ENCODE peak calls at places on chromosomes 7 and 10, in seven cellular contexts. C, M, H, U, O, Z and A are unnamed samples. For H3K4me1, the result is how much of the 10 kb centered on the place peaks cover.

GRCh38 chr10:68598978-68599753 is 39.0 kb downstream of the TET1 start:
- DNase-seq in H (peak), M (peak), U (no peak), C (peak), Z (no peak), O (peak), A (peak)

GRCh38 chr10:132176647-132177046 is 10.1 kb upstream of the DPYSL4 start:
- DNase-seq in Z (no peak), U (no peak), M (no peak), O (no peak), C (no peak), H (no peak), A (no peak)

GRCh38 chr10:77463967-77464745 is 173.5 kb downstream of the KCNMA1 start:
- DNase-seq in U (no peak), O (no peak), Z (no peak), C (no peak), H (no peak), M (no peak), A (no peak)

GRCh38 chr7:42956062-42956461 is 23.9 kb downstream of the MRPL32 start:
- DNase-seq in H (no peak), O (no peak), U (no peak), M (no peak), Z (no peak), C (no peak), A (no peak)

GRCh38 chr7:20329389-20330175 is 1.1 kb upstream of the ITGB8 start:
- DNase-seq in Z (peak), H (peak), C (peak), U (peak), O (peak), M (peak), A (peak)

GRCh38 chr10:48672596-48673255 is 11.9 kb upstream of the WDFY4 start:
- DNase-seq in H (no peak), C (no peak), O (no peak), M (no peak), U (no peak), Z (no peak), A (no peak)

GRCh38 chr10:89602919-89603318 is 42.1 kb downstream of the PANK1 start:
- DNase-seq in M (no peak), U (no peak), O (no peak), Z (no peak), H (no peak), C (no peak), A (no peak)

GRCh38 chr10:76628801-76629200 is 1008.8 kb downstream of the KCNMA1 start:
- DNase-seq in C (no peak), U (no peak), H (no peak), M (no peak), Z (no peak), O (no peak), A (no peak)

GRCh38 chr10:126569513-126570447 is 100.7 kb downstream of the C10orf90 start:
- DNase-seq in H (no peak), Z (no peak), M (no peak), C (no peak), O (no peak), U (no peak), A (no peak)

GRCh38 chr7:157143788-157144187 is 5.1 kb downstream of the UBE3C start:
- DNase-seq in C (no peak), M (no peak), U (no peak), O (no peak), H (no peak), Z (no peak), A (no peak)

GRCh38 chr10:123746520-123746919 is 80.4 kb downstream of the GPR26 start:
- DNase-seq in U (no peak), H (no peak), C (no peak), O (no peak), Z (no peak), M (no peak), A (no peak)

GRCh38 chr7:149860821-149861727 is 12.7 kb upstream of the ATP6V0E2 start:
- DNase-seq in Z (no peak), C (no peak), H (peak), M (no peak), U (peak), O (no peak), A (no peak)

GRCh38 chr10:97020452-97021400 is 165.0 kb downstream of the SLIT1 start:
- DNase-seq in Z (no peak), U (no peak), M (peak), H (no peak), C (no peak), O (peak), A (peak)

GRCh38 chr7:1804310-1804709 is 134.2 kb downstream of the ELFN1 start:
- DNase-seq in C (no peak), U (no peak), M (no peak), Z (no peak), O (peak), H (no peak), A (peak)

GRCh38 chr10:106942035-106942662 is 222.4 kb downstream of the SORCS1 start:
- DNase-seq in H (no peak), U (no peak), M (no peak), C (no peak), Z (peak), O (peak), A (no peak)

GRCh38 chr10:112471878-112472487 is 25.0 kb downstream of the VTI1A start:
- DNase-seq in O (no peak), C (no peak), H (peak), U (peak), M (no peak), Z (no peak), A (no peak)

GRCh38 chr7:84950836-84951235 is 236.0 kb downstream of the SEMA3D start:
- DNase-seq in H (no peak), M (no peak), U (no peak), Z (no peak), C (no peak), O (no peak), A (no peak)

GRCh38 chr7:23472046-23472445 is 1.8 kb upstream of the IGF2BP3 start:
- DNase-seq in U (no peak), H (no peak), C (no peak), M (no peak), O (no peak), Z (no peak), A (no peak)

GRCh38 chr10:46226900-46227558 is 59.8 kb upstream of the ANTXRL start:
- DNase-seq in H (no peak), Z (no peak), M (no peak), U (no peak), C (no peak), O (no peak), A (peak)

GRCh38 chr7:5691536-5692090 is 89.8 kb downstream of the RNF216 start:
- DNase-seq in U (no peak), C (no peak), O (no peak), M (no peak), H (no peak), Z (no peak), A (no peak)
- H3K4me1 ChIP-seq in U (half or more), C (half or more), O (under half), M (under half), H (half or more), Z (half or more), A (half or more)

GRCh38 chr7:39622609-39623311 is 612 bp upstream of the RALA start:
- DNase-seq in Z (peak), M (no peak), H (no peak), U (peak), O (no peak), C (no peak), A (no peak)

GRCh38 chr7:39623312-39624201 is at the start of gene RALA:
- DNase-seq in O (peak), M (peak), C (peak), H (peak), Z (peak), U (peak), A (peak)

GRCh38 chr7:39621784-39622411 is 1.5 kb upstream of the RALA start:
- DNase-seq in U (no peak), Z (no peak), H (no peak), C (no peak), O (no peak), M (no peak), A (no peak)

GRCh38 chr7:39624202-39624807 is 933 bp downstream of the RALA start:
- DNase-seq in C (no peak), U (no peak), H (peak), O (no peak), Z (peak), M (peak), A (no peak)

DNA sequence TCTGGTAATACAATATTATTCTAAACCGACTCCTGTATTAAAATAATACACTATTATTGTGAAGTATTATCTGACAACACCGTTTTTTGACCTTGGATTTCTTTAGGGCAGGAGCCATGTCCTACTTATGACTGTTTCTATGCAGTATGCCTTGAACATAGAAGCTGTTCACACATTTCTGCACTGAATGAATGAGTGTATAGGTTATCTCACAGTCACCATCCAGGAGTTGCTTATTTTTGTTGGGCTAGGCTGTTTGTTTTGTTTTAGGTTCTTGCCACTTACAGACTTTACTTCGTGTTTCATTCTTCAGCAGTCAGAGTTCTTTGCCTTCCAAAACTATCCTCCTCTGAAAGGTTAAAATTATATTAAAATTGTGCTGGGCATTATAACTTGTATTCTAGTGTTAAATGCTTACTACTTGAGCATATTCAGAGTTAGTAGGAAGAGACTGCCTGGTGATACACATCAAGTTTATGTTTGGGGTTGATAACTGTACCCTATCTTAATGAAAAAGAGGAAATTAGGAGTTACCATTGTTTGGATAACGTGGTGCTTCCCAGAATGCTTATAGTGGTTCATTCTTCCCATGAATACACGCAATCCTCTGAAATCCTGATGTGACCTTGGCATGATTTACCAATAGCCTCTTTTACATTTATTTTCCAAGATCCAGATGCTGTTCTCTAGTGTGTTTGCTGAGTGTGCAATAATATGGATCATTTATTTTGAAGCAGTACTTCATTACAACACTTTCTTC is 1.7 kb downstream of the RALA start:
- DNase-seq in O (no peak), Z (no peak), U (no peak), C (no peak), M (no peak), H (no peak), A (no peak)
- TF ChIP-seq EP300 in O (no peak), Z (no peak), U (no peak), C (no peak), M (no peak), H (no peak), A (no peak)

GRCh38 chr7:106282852-106283251 is 1.9 kb downstream of the NAMPT start:
- DNase-seq in C (no peak), H (no peak), O (no peak), M (no peak), U (no peak), Z (no peak), A (no peak)

GRCh38 chr7:106281127-106281526 is 3.7 kb downstream of the NAMPT start:
- DNase-seq in Z (no peak), H (no peak), U (no peak), O (no peak), M (no peak), C (no peak), A (no peak)

GRCh38 chr7:106282374-106282773 is 2.4 kb downstream of the NAMPT start:
- DNase-seq in H (no peak), O (no peak), C (no peak), U (no peak), Z (no peak), M (no peak), A (no peak)

GRCh38 chr7:106283501-106283830 is 1.3 kb downstream of the NAMPT start:
- DNase-seq in M (no peak), Z (no peak), C (no peak), U (no peak), H (no peak), O (no peak), A (no peak)

DNA sequence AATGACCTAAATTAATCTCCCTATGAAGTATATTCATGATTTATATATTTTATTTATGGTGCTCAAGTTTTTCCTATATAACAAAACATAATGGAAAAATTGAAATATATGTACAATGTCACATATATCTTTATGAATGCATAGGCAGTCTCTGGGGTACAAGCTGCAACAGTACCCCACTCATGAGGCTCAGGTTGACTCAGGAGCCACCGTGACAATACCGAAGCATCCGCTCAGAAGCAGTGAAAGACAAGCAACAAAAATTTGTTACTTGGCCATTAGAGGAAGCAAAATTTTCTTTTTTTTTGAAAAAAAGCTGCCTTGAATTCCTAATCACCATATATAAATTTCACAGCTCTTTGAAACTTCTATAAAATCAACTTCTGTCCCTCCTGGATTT is 2.9 kb downstream of the NAMPT start:
- DNase-seq in C (no peak), U (no peak), M (no peak), Z (no peak), H (no peak), O (no peak), A (no peak)
- H3K4me1 ChIP-seq in C (under half), U (half or more), M (under half), Z (under half), H (under half), O (under half), A (half or more)

DNA sequence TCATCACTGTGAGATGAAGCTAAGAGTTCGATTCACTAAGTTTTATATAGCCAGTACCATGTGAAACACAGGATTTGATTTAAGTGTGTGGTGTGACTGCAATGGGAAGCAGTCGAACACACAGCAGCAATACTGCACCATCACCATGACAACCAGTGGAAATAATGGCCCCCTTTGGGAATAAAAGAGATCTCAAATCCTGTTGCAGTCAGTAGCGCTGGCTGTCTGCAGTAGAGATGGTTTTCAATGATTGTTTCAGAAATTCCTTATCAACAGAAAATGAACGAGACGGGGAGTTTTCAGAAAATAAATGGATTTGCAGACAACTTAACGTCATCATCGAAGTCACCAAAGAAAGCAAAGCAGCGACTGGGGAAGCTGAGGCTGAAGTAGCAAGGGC is 91.0 kb downstream of the PTPRE start:
- DNase-seq in C (no peak), U (no peak), Z (no peak), O (peak), H (peak), M (no peak), A (no peak)
- TF ChIP-seq EP300 in C (no peak), U (no peak), Z (no peak), O (no peak), H (no peak), M (no peak), A (no peak)

GRCh38 chr7:76056241-76056640 is 8.3 kb downstream of the MDH2 start:
- DNase-seq in H (no peak), C (no peak), U (no peak), M (no peak), Z (no peak), O (no peak), A (no peak)
- H3K4me1 ChIP-seq in H (under half), C (under half), U (under half), M (under half), Z (under half), O (under half), A (half or more)

GRCh38 chr10:21165489-21165888 is 268.4 kb upstream of the NEBL start:
- DNase-seq in M (no peak), H (no peak), C (no peak), Z (no peak), O (no peak), U (no peak), A (no peak)
- TF ChIP-seq EP300 in M (no peak), H (no peak), C (no peak), Z (no peak), O (no peak), U (no peak), A (no peak)

DNA sequence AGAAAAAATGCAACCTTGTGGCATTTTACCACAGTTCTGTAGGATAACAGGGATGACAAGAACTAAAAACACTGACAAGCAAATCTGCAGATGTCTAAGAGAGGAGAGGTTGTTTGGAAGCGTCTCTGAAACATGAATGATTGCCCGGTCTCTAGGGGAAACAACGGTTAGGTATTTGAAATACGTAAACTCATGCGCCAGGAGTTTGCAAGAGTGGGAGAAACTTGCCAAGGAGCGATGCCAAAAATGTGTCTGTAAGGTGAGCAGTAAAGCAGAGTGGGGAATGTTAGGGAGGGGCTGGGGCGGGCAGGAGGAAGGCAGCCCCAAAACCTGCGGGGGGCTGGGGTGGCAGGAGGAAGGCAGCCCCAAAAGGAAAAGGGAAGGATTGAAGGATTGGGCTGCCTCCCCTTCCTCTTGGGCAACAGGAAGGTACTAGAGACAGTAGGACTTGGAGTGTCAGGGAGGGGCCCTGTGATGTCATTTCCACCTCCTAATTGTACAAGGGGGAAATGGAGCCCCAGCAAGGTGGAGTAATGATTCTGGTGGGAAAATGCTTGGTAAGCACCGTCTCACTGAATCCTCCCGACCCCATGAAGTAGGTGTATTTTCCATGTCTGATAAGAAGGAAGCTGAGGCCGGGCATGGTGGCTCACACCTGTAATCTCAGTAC is 33.2 kb upstream of the PLEKHA1 start:
- DNase-seq in U (no peak), C (no peak), M (no peak), Z (no peak), O (no peak), H (no peak), A (no peak)
- H3K4me1 ChIP-seq in U (under half), C (under half), M (under half), Z (under half), O (under half), H (under half), A (under half)

DNA sequence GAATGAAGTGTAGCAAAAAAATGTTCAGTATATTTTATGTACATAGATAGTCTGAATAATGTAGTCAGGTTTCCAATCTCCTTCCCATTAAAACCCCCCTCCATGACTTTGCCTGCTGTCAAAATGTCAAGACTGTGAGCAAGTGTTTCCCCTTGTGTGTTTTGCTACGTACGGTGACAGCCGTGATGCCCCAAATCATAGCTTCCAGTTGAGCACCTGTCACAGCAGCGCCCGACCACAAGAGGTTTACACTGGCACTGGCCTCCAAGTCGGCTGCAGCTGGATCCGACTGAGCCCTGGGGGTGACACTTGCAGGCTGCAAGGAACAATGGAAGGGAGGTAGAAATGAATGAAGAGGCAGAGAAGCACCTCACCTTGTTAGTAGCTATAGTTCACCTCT is 62.3 kb downstream of the LAMB4 start:
- DNase-seq in C (no peak), Z (no peak), M (no peak), H (no peak), U (no peak), O (no peak), A (no peak)
- TF ChIP-seq EP300 in C (no peak), Z (no peak), M (no peak), H (no peak), U (no peak), O (no peak), A (no peak)

GRCh38 chr10:8214587-8214986 is 160.1 kb downstream of the GATA3 start:
- DNase-seq in H (no peak), U (no peak), C (no peak), M (no peak), Z (no peak), O (no peak), A (no peak)
- H3K4me1 ChIP-seq in H (under half), U (under half), C (under half), M (under half), Z (under half), O (under half), A (under half)

DNA sequence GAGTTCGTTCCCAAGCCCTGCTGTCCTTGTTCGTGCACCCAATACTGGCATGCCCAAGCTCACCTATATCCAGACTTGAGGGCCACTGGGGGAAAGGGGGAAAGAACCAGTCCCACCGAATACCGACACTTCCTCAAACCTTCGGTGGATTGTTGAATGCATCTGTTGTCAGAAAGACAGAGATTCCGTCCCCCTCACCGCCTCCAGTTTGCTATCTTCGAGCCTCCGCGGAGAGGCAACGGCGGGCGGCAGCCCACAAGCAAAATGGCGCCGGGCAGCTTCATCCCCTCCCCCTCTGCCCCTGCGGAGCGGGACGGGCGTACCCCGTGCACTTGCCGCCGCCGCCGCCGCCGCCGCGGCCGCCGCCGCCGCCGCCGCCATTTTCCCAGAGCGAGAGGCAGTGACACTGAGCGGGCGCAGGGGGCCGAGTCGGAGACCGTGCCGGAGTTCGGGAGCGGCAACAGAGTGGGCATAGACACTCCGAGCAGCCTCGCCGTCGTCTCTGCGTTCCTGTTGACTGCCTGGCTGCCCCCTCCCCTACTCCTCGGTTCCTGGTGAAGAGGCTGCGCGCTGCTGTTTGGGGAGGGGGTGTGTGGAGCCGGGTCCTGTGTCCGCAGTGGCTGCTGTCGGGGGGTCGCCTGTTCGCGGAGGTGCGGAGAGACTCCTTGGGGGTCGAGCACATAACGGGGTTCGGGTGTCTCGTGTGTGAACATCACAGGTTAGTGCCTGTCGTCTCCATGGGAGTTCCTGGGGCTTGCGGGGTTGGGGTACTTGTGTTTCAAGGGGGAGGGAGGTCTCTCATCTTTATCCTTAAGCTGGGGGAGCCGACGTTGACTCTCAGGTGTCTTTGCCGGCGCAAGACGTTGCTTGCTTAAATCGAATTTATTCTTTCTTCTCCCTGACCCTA is at the start of gene KMT2E:
- DNase-seq in H (peak), O (peak), Z (peak), M (peak), U (peak), C (peak), A (peak)
- TF ChIP-seq EP300 in H (peak), O (no peak), Z (peak), M (peak), U (no peak), C (peak), A (no peak)